ENCODE peak calls at places on chromosome 3, in nine cellular contexts. One of them, this sample, is unnamed.

GRCh38 chr3:141382571-141382970 is 14.3 kb downstream of the ZBTB38 start:
- DNase-seq in stomach: no peak
- DNase-seq in transverse colon: no peak
- DNase-seq in HL-60: no peak
- DNase-seq in HCT116: no peak
- DNase-seq in spleen: no peak
- DNase-seq in endothelial cell of umbilical vein: no peak
- DNase-seq in GM23338: no peak
- DNase-seq in Panc1: no peak
- DNase-seq in this sample: no peak

GRCh38 chr3:169232863-169233262 is 430.6 kb downstream of the MECOM start:
- DNase-seq in stomach: no peak
- DNase-seq in transverse colon: no peak
- DNase-seq in HL-60: no peak
- DNase-seq in HCT116: no peak
- DNase-seq in spleen: no peak
- DNase-seq in endothelial cell of umbilical vein: peak
- DNase-seq in GM23338: no peak
- DNase-seq in Panc1: no peak
- DNase-seq in this sample: no peak

GRCh38 chr3:70071138-70071537 is 71.6 kb downstream of the SAMMSON start:
- DNase-seq in stomach: no peak
- DNase-seq in transverse colon: no peak
- DNase-seq in HL-60: no peak
- DNase-seq in HCT116: no peak
- DNase-seq in spleen: no peak
- DNase-seq in endothelial cell of umbilical vein: no peak
- DNase-seq in GM23338: no peak
- DNase-seq in Panc1: no peak
- DNase-seq in this sample: no peak

GRCh38 chr3:31699309-31699953 is 166.7 kb downstream of the STT3B start:
- DNase-seq in stomach: no peak
- DNase-seq in transverse colon: no peak
- DNase-seq in HL-60: peak
- DNase-seq in HCT116: no peak
- DNase-seq in spleen: no peak
- DNase-seq in endothelial cell of umbilical vein: peak
- DNase-seq in GM23338: no peak
- DNase-seq in Panc1: no peak
- DNase-seq in this sample: no peak

GRCh38 chr3:32334675-32335074 is 57.0 kb upstream of the CMTM7 start:
- DNase-seq in stomach: no peak
- DNase-seq in transverse colon: no peak
- DNase-seq in HL-60: no peak
- DNase-seq in HCT116: no peak
- DNase-seq in spleen: no peak
- DNase-seq in endothelial cell of umbilical vein: no peak
- DNase-seq in GM23338: peak
- DNase-seq in Panc1: no peak
- DNase-seq in this sample: no peak

GRCh38 chr3:122858373-122858772 is 63.5 kb downstream of the SLC49A4 start:
- DNase-seq in stomach: no peak
- DNase-seq in transverse colon: no peak
- DNase-seq in HL-60: no peak
- DNase-seq in HCT116: peak
- DNase-seq in spleen: no peak
- DNase-seq in endothelial cell of umbilical vein: peak
- DNase-seq in GM23338: peak
- DNase-seq in Panc1: peak
- DNase-seq in this sample: peak

GRCh38 chr3:189630667-189631372 is 369 bp upstream of the TP63 start:
- DNase-seq in stomach: no peak
- DNase-seq in transverse colon: no peak
- DNase-seq in HL-60: no peak
- DNase-seq in HCT116: no peak
- DNase-seq in spleen: no peak
- DNase-seq in endothelial cell of umbilical vein: no peak
- DNase-seq in GM23338: no peak
- DNase-seq in Panc1: peak
- DNase-seq in this sample: no peak

GRCh38 chr3:141998674-141999290 is 122.3 kb downstream of the ATP1B3 start:
- DNase-seq in stomach: no peak
- DNase-seq in transverse colon: no peak
- DNase-seq in HL-60: no peak
- DNase-seq in HCT116: no peak
- DNase-seq in spleen: no peak
- DNase-seq in endothelial cell of umbilical vein: peak
- DNase-seq in GM23338: no peak
- DNase-seq in Panc1: no peak
- DNase-seq in this sample: peak

GRCh38 chr3:53016236-53016635 is 29.6 kb downstream of the SFMBT1 start:
- DNase-seq in stomach: no peak
- DNase-seq in transverse colon: no peak
- DNase-seq in HL-60: no peak
- DNase-seq in HCT116: no peak
- DNase-seq in spleen: no peak
- DNase-seq in endothelial cell of umbilical vein: no peak
- DNase-seq in GM23338: no peak
- DNase-seq in Panc1: no peak
- DNase-seq in this sample: no peak

GRCh38 chr3:111332488-111333095 is 209.4 kb upstream of the CD96 start:
- DNase-seq in stomach: no peak
- DNase-seq in transverse colon: no peak
- DNase-seq in HL-60: no peak
- DNase-seq in HCT116: no peak
- DNase-seq in spleen: no peak
- DNase-seq in endothelial cell of umbilical vein: no peak
- DNase-seq in GM23338: no peak
- DNase-seq in Panc1: no peak
- DNase-seq in this sample: no peak

GRCh38 chr3:141273700-141274410 is 42.2 kb downstream of the PXYLP1 start:
- DNase-seq in stomach: no peak
- DNase-seq in transverse colon: no peak
- DNase-seq in HL-60: no peak
- DNase-seq in HCT116: no peak
- DNase-seq in spleen: no peak
- DNase-seq in endothelial cell of umbilical vein: no peak
- DNase-seq in GM23338: no peak
- DNase-seq in Panc1: no peak
- DNase-seq in this sample: no peak

GRCh38 chr3:187064210-187065115 is 74.8 kb downstream of the RPL39L start:
- DNase-seq in stomach: no peak
- DNase-seq in transverse colon: no peak
- DNase-seq in HL-60: no peak
- DNase-seq in HCT116: no peak
- DNase-seq in spleen: no peak
- DNase-seq in endothelial cell of umbilical vein: no peak
- DNase-seq in GM23338: peak
- DNase-seq in Panc1: no peak
- DNase-seq in this sample: no peak

GRCh38 chr3:139554628-139555027 is 15.1 kb upstream of the RBP1 start:
- DNase-seq in stomach: no peak
- DNase-seq in transverse colon: no peak
- DNase-seq in HL-60: no peak
- DNase-seq in HCT116: no peak
- DNase-seq in spleen: no peak
- DNase-seq in endothelial cell of umbilical vein: no peak
- DNase-seq in GM23338: no peak
- DNase-seq in Panc1: no peak
- DNase-seq in this sample: no peak
- H3K4me3 ChIP-seq in stomach: no peak
- H3K4me3 ChIP-seq in transverse colon: no peak
- H3K4me3 ChIP-seq in HL-60: no peak
- H3K4me3 ChIP-seq in HCT116: no peak
- H3K4me3 ChIP-seq in spleen: no peak
- H3K4me3 ChIP-seq in endothelial cell of umbilical vein: no peak
- H3K4me3 ChIP-seq in GM23338: no peak
- H3K4me3 ChIP-seq in Panc1: no peak
- H3K4me3 ChIP-seq in this sample: no peak

DNA sequence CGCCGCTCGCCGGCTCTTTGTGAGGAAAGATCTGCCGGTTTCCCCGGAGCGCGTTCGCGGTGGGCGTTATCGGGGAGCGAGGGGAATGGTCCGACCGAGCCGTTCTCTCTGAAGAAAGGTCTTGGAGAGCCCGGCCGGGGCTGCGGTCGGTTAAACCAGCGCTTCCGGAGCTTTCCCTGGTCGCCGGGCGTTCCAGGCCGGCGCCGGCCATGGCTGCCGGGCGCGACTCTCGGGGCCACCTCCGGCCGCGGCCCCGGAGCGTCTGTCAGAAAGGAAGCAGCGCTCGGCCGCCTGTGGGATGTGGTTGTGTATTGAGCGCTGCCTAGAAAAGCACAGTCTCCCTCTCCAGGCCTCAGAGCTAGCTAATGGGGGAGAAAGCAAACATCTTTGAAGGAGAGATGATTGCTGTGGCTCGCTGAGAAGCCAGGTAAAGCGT is 731 bp downstream of the FYTTD1 start:
- DNase-seq in stomach: peak
- DNase-seq in transverse colon: peak
- DNase-seq in HL-60: peak
- DNase-seq in HCT116: no peak
- DNase-seq in spleen: peak
- DNase-seq in endothelial cell of umbilical vein: peak
- DNase-seq in GM23338: peak
- DNase-seq in Panc1: no peak
- DNase-seq in this sample: no peak
- TF ChIP-seq POLR2AphosphoS5 in stomach: peak
- TF ChIP-seq POLR2AphosphoS5 in transverse colon: peak
- TF ChIP-seq POLR2AphosphoS5 in HL-60: no peak
- TF ChIP-seq POLR2AphosphoS5 in HCT116: no peak
- TF ChIP-seq POLR2AphosphoS5 in spleen: peak
- TF ChIP-seq POLR2AphosphoS5 in endothelial cell of umbilical vein: no peak
- TF ChIP-seq POLR2AphosphoS5 in GM23338: no peak
- TF ChIP-seq POLR2AphosphoS5 in Panc1: no peak
- TF ChIP-seq POLR2AphosphoS5 in this sample: no peak

GRCh38 chr3:64808056-64808455 is 120.3 kb upstream of the ADAMTS9 start:
- DNase-seq in stomach: no peak
- DNase-seq in transverse colon: no peak
- DNase-seq in HL-60: no peak
- DNase-seq in HCT116: no peak
- DNase-seq in spleen: no peak
- DNase-seq in endothelial cell of umbilical vein: no peak
- DNase-seq in GM23338: no peak
- DNase-seq in Panc1: no peak
- DNase-seq in this sample: no peak
- H3K4me3 ChIP-seq in stomach: no peak
- H3K4me3 ChIP-seq in transverse colon: no peak
- H3K4me3 ChIP-seq in HL-60: no peak
- H3K4me3 ChIP-seq in HCT116: no peak
- H3K4me3 ChIP-seq in spleen: no peak
- H3K4me3 ChIP-seq in endothelial cell of umbilical vein: no peak
- H3K4me3 ChIP-seq in GM23338: no peak
- H3K4me3 ChIP-seq in Panc1: no peak
- H3K4me3 ChIP-seq in this sample: no peak

GRCh38 chr3:171267089-171267488 is 193.1 kb downstream of the TNIK start:
- DNase-seq in stomach: no peak
- DNase-seq in transverse colon: no peak
- DNase-seq in HL-60: no peak
- DNase-seq in HCT116: no peak
- DNase-seq in spleen: no peak
- DNase-seq in endothelial cell of umbilical vein: no peak
- DNase-seq in GM23338: peak
- DNase-seq in Panc1: no peak
- DNase-seq in this sample: no peak

GRCh38 chr3:171274222-171274621 is 186.0 kb downstream of the TNIK start:
- DNase-seq in stomach: no peak
- DNase-seq in transverse colon: no peak
- DNase-seq in HL-60: no peak
- DNase-seq in HCT116: no peak
- DNase-seq in spleen: no peak
- DNase-seq in endothelial cell of umbilical vein: no peak
- DNase-seq in GM23338: no peak
- DNase-seq in Panc1: no peak
- DNase-seq in this sample: no peak

GRCh38 chr3:171269557-171269956 is 190.6 kb downstream of the TNIK start:
- DNase-seq in stomach: no peak
- DNase-seq in transverse colon: no peak
- DNase-seq in HL-60: no peak
- DNase-seq in HCT116: no peak
- DNase-seq in spleen: no peak
- DNase-seq in endothelial cell of umbilical vein: no peak
- DNase-seq in GM23338: no peak
- DNase-seq in Panc1: no peak
- DNase-seq in this sample: no peak

GRCh38 chr3:171268677-171269076 is 191.5 kb downstream of the TNIK start:
- DNase-seq in stomach: no peak
- DNase-seq in transverse colon: no peak
- DNase-seq in HL-60: no peak
- DNase-seq in HCT116: no peak
- DNase-seq in spleen: no peak
- DNase-seq in endothelial cell of umbilical vein: no peak
- DNase-seq in GM23338: no peak
- DNase-seq in Panc1: no peak
- DNase-seq in this sample: no peak

DNA sequence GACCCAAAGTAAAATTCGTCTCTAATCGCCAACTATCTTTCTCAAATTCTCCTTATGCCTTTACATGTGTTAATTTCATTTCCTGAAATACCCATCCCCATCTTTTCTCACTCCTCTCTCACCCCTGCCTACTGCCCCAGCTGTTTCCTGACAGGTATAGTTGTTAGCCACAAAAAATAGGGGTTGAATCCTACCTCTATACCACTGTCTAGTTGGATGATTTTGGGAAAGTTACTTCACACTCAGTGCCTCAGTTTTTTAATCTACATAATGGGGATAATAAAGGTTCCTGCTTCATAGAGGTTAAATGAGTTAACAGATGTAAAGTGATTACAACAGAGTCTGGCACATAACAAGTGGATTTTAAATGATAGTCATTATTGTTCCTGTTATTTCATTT is 189.7 kb downstream of the TNIK start:
- DNase-seq in stomach: no peak
- DNase-seq in transverse colon: no peak
- DNase-seq in HL-60: no peak
- DNase-seq in HCT116: no peak
- DNase-seq in spleen: no peak
- DNase-seq in endothelial cell of umbilical vein: no peak
- DNase-seq in GM23338: no peak
- DNase-seq in Panc1: no peak
- DNase-seq in this sample: no peak
- TF ChIP-seq POLR2AphosphoS5 in stomach: no peak
- TF ChIP-seq POLR2AphosphoS5 in transverse colon: no peak
- TF ChIP-seq POLR2AphosphoS5 in HL-60: no peak
- TF ChIP-seq POLR2AphosphoS5 in HCT116: no peak
- TF ChIP-seq POLR2AphosphoS5 in spleen: no peak
- TF ChIP-seq POLR2AphosphoS5 in endothelial cell of umbilical vein: no peak
- TF ChIP-seq POLR2AphosphoS5 in GM23338: no peak
- TF ChIP-seq POLR2AphosphoS5 in Panc1: no peak
- TF ChIP-seq POLR2AphosphoS5 in this sample: no peak

GRCh38 chr3:113839551-113839950 is 963 bp downstream of the GRAMD1C start:
- DNase-seq in stomach: no peak
- DNase-seq in transverse colon: no peak
- DNase-seq in HL-60: no peak
- DNase-seq in HCT116: no peak
- DNase-seq in spleen: no peak
- DNase-seq in endothelial cell of umbilical vein: no peak
- DNase-seq in GM23338: no peak
- DNase-seq in Panc1: no peak
- DNase-seq in this sample: no peak
- H3K4me3 ChIP-seq in stomach: peak
- H3K4me3 ChIP-seq in transverse colon: no peak
- H3K4me3 ChIP-seq in HL-60: no peak
- H3K4me3 ChIP-seq in HCT116: peak
- H3K4me3 ChIP-seq in spleen: peak
- H3K4me3 ChIP-seq in endothelial cell of umbilical vein: peak
- H3K4me3 ChIP-seq in GM23338: peak
- H3K4me3 ChIP-seq in Panc1: peak
- H3K4me3 ChIP-seq in this sample: peak

This sample was measured in SK-N-MC.